ENCODE peak calls at places on chromosomes 1 and 21, in ten cellular contexts. One of them, this sample, is unnamed.

GRCh38 chr1:100860397-100860991 is 34.1 kb downstream of the EXTL2 start:
- DNase-seq in HuH-7.5: no peak
- DNase-seq in NCI-H2171: peak; percentile 25
- DNase-seq in CD4-positive, alpha-beta memory T cell: no peak
- DNase-seq in COR-L47: no peak
- DNase-seq in EH: peak; percentile 76
- DNase-seq in colonic mucosa: no peak
- DNase-seq in stimulated activated naive CD8-positive, alpha-beta T cell treated with anti-CD3 and anti-CD28 coated beads, Interleukin-15, Interleukin-2, amounts not matched to agents 100 U/mL and 50 U/mL, for 24 hours: no peak
- DNase-seq in cardiac fibroblast: peak; percentile 72
- DNase-seq in glutamatergic neuron: no peak
- DNase-seq in this sample: peak; percentile 56

GRCh38 chr1:206631085-206631509 is 4.2 kb upstream of the DYRK3 start:
- DNase-seq in HuH-7.5: peak; percentile 33
- DNase-seq in NCI-H2171: peak; percentile 89
- DNase-seq in CD4-positive, alpha-beta memory T cell: no peak
- DNase-seq in COR-L47: peak; percentile 89
- DNase-seq in EH: peak; percentile 86
- DNase-seq in colonic mucosa: peak; percentile 59
- DNase-seq in stimulated activated naive CD8-positive, alpha-beta T cell treated with anti-CD3 and anti-CD28 coated beads, Interleukin-15, Interleukin-2, amounts not matched to agents 100 U/mL and 50 U/mL, for 24 hours: peak; percentile 35
- DNase-seq in cardiac fibroblast: peak; percentile 96
- DNase-seq in glutamatergic neuron: peak; percentile 58
- DNase-seq in this sample: peak; percentile 92

GRCh38 chr1:203996126-203996525 is 76.8 kb upstream of the SOX13 start:
- DNase-seq in HuH-7.5: peak; percentile 13
- DNase-seq in NCI-H2171: no peak
- DNase-seq in CD4-positive, alpha-beta memory T cell: no peak
- DNase-seq in COR-L47: peak; percentile 43
- DNase-seq in EH: peak; percentile 6
- DNase-seq in colonic mucosa: no peak
- DNase-seq in stimulated activated naive CD8-positive, alpha-beta T cell treated with anti-CD3 and anti-CD28 coated beads, Interleukin-15, Interleukin-2, amounts not matched to agents 100 U/mL and 50 U/mL, for 24 hours: no peak
- DNase-seq in cardiac fibroblast: peak; percentile 14
- DNase-seq in glutamatergic neuron: no peak
- DNase-seq in this sample: peak; percentile 95

GRCh38 chr1:5747428-5748285 is 244.6 kb downstream of the NPHP4 start:
- DNase-seq in HuH-7.5: no peak
- DNase-seq in NCI-H2171: no peak
- DNase-seq in CD4-positive, alpha-beta memory T cell: no peak
- DNase-seq in COR-L47: no peak
- DNase-seq in EH: no peak
- DNase-seq in colonic mucosa: no peak
- DNase-seq in stimulated activated naive CD8-positive, alpha-beta T cell treated with anti-CD3 and anti-CD28 coated beads, Interleukin-15, Interleukin-2, amounts not matched to agents 100 U/mL and 50 U/mL, for 24 hours: no peak
- DNase-seq in cardiac fibroblast: no peak
- DNase-seq in glutamatergic neuron: no peak
- DNase-seq in this sample: peak; percentile 36

GRCh38 chr1:233112184-233113008 is 162.0 kb downstream of the NTPCR start:
- DNase-seq in HuH-7.5: no peak
- DNase-seq in NCI-H2171: no peak
- DNase-seq in CD4-positive, alpha-beta memory T cell: no peak
- DNase-seq in COR-L47: no peak
- DNase-seq in EH: peak; percentile 7
- DNase-seq in colonic mucosa: no peak
- DNase-seq in stimulated activated naive CD8-positive, alpha-beta T cell treated with anti-CD3 and anti-CD28 coated beads, Interleukin-15, Interleukin-2, amounts not matched to agents 100 U/mL and 50 U/mL, for 24 hours: no peak
- DNase-seq in cardiac fibroblast: peak; percentile 53
- DNase-seq in glutamatergic neuron: no peak
- DNase-seq in this sample: peak; percentile 18

GRCh38 chr1:150210086-150210485 is 25.8 kb downstream of the ANP32E start:
- DNase-seq in HuH-7.5: no peak
- DNase-seq in NCI-H2171: peak; percentile 9
- DNase-seq in CD4-positive, alpha-beta memory T cell: no peak
- DNase-seq in COR-L47: no peak
- DNase-seq in EH: no peak
- DNase-seq in colonic mucosa: no peak
- DNase-seq in stimulated activated naive CD8-positive, alpha-beta T cell treated with anti-CD3 and anti-CD28 coated beads, Interleukin-15, Interleukin-2, amounts not matched to agents 100 U/mL and 50 U/mL, for 24 hours: no peak
- DNase-seq in cardiac fibroblast: no peak
- DNase-seq in glutamatergic neuron: no peak
- DNase-seq in this sample: no peak

GRCh38 chr1:84698151-84698651 is 7.9 kb upstream of the SSX2IP start:
- DNase-seq in HuH-7.5: no peak
- DNase-seq in NCI-H2171: no peak
- DNase-seq in CD4-positive, alpha-beta memory T cell: no peak
- DNase-seq in COR-L47: no peak
- DNase-seq in EH: peak; percentile 93
- DNase-seq in colonic mucosa: no peak
- DNase-seq in stimulated activated naive CD8-positive, alpha-beta T cell treated with anti-CD3 and anti-CD28 coated beads, Interleukin-15, Interleukin-2, amounts not matched to agents 100 U/mL and 50 U/mL, for 24 hours: no peak
- DNase-seq in cardiac fibroblast: peak; percentile 89
- DNase-seq in glutamatergic neuron: no peak
- DNase-seq in this sample: no peak

GRCh38 chr1:236315092-236315491 is 33.3 kb upstream of the ERO1B start:
- DNase-seq in HuH-7.5: no peak
- DNase-seq in NCI-H2171: no peak
- DNase-seq in CD4-positive, alpha-beta memory T cell: no peak
- DNase-seq in COR-L47: no peak
- DNase-seq in EH: no peak
- DNase-seq in colonic mucosa: no peak
- DNase-seq in stimulated activated naive CD8-positive, alpha-beta T cell treated with anti-CD3 and anti-CD28 coated beads, Interleukin-15, Interleukin-2, amounts not matched to agents 100 U/mL and 50 U/mL, for 24 hours: no peak
- DNase-seq in cardiac fibroblast: no peak
- DNase-seq in glutamatergic neuron: no peak
- DNase-seq in this sample: no peak

GRCh38 chr1:19860418-19860817 is 21.8 kb upstream of the OTUD3 start:
- DNase-seq in HuH-7.5: no peak
- DNase-seq in NCI-H2171: no peak
- DNase-seq in CD4-positive, alpha-beta memory T cell: no peak
- DNase-seq in COR-L47: no peak
- DNase-seq in EH: peak; percentile 26
- DNase-seq in colonic mucosa: peak; percentile 74
- DNase-seq in stimulated activated naive CD8-positive, alpha-beta T cell treated with anti-CD3 and anti-CD28 coated beads, Interleukin-15, Interleukin-2, amounts not matched to agents 100 U/mL and 50 U/mL, for 24 hours: no peak
- DNase-seq in cardiac fibroblast: no peak
- DNase-seq in glutamatergic neuron: no peak
- DNase-seq in this sample: no peak

GRCh38 chr1:201750120-201750519 is 78.8 kb upstream of the IPO9 start:
- DNase-seq in HuH-7.5: no peak
- DNase-seq in NCI-H2171: no peak
- DNase-seq in CD4-positive, alpha-beta memory T cell: no peak
- DNase-seq in COR-L47: no peak
- DNase-seq in EH: peak; percentile 54
- DNase-seq in colonic mucosa: no peak
- DNase-seq in stimulated activated naive CD8-positive, alpha-beta T cell treated with anti-CD3 and anti-CD28 coated beads, Interleukin-15, Interleukin-2, amounts not matched to agents 100 U/mL and 50 U/mL, for 24 hours: no peak
- DNase-seq in cardiac fibroblast: no peak
- DNase-seq in glutamatergic neuron: no peak
- DNase-seq in this sample: no peak

GRCh38 chr21:16667395-16667794 is 845.4 kb upstream of the CXADR start:
- DNase-seq in HuH-7.5: no peak
- DNase-seq in NCI-H2171: no peak
- DNase-seq in CD4-positive, alpha-beta memory T cell: no peak
- DNase-seq in COR-L47: no peak
- DNase-seq in EH: no peak
- DNase-seq in colonic mucosa: no peak
- DNase-seq in stimulated activated naive CD8-positive, alpha-beta T cell treated with anti-CD3 and anti-CD28 coated beads, Interleukin-15, Interleukin-2, amounts not matched to agents 100 U/mL and 50 U/mL, for 24 hours: no peak
- DNase-seq in cardiac fibroblast: peak; percentile 6
- DNase-seq in glutamatergic neuron: no peak
- DNase-seq in this sample: no peak

GRCh38 chr1:93081716-93082115 is 2.6 kb downstream of the MTF2 start:
- DNase-seq in HuH-7.5: no peak
- DNase-seq in NCI-H2171: no peak
- DNase-seq in CD4-positive, alpha-beta memory T cell: no peak
- DNase-seq in COR-L47: no peak
- DNase-seq in EH: peak; percentile 89
- DNase-seq in colonic mucosa: no peak
- DNase-seq in stimulated activated naive CD8-positive, alpha-beta T cell treated with anti-CD3 and anti-CD28 coated beads, Interleukin-15, Interleukin-2, amounts not matched to agents 100 U/mL and 50 U/mL, for 24 hours: no peak
- DNase-seq in cardiac fibroblast: peak; percentile 85
- DNase-seq in glutamatergic neuron: no peak
- DNase-seq in this sample: peak; percentile 17

GRCh38 chr1:209768354-209768774 is 12.5 kb downstream of the TRAF3IP3 start:
- DNase-seq in HuH-7.5: no peak
- DNase-seq in NCI-H2171: no peak
- DNase-seq in CD4-positive, alpha-beta memory T cell: peak; percentile 87
- DNase-seq in COR-L47: no peak
- DNase-seq in EH: no peak
- DNase-seq in colonic mucosa: peak; percentile 37
- DNase-seq in stimulated activated naive CD8-positive, alpha-beta T cell treated with anti-CD3 and anti-CD28 coated beads, Interleukin-15, Interleukin-2, amounts not matched to agents 100 U/mL and 50 U/mL, for 24 hours: peak; percentile 81
- DNase-seq in cardiac fibroblast: no peak
- DNase-seq in glutamatergic neuron: no peak
- DNase-seq in this sample: no peak

GRCh38 chr1:210236386-210236839 is 3.8 kb downstream of the SERTAD4 start:
- DNase-seq in HuH-7.5: no peak
- DNase-seq in NCI-H2171: no peak
- DNase-seq in CD4-positive, alpha-beta memory T cell: no peak
- DNase-seq in COR-L47: no peak
- DNase-seq in EH: no peak
- DNase-seq in colonic mucosa: no peak
- DNase-seq in stimulated activated naive CD8-positive, alpha-beta T cell treated with anti-CD3 and anti-CD28 coated beads, Interleukin-15, Interleukin-2, amounts not matched to agents 100 U/mL and 50 U/mL, for 24 hours: no peak
- DNase-seq in cardiac fibroblast: peak; percentile 24
- DNase-seq in glutamatergic neuron: no peak
- DNase-seq in this sample: peak; percentile 26

GRCh38 chr1:37989381-37989930 is 366 bp downstream of the SF3A3 start:
- DNase-seq in HuH-7.5: peak; percentile 34
- DNase-seq in NCI-H2171: no peak
- DNase-seq in CD4-positive, alpha-beta memory T cell: no peak
- DNase-seq in COR-L47: peak; percentile 35
- DNase-seq in EH: peak; percentile 59
- DNase-seq in colonic mucosa: peak; percentile 57
- DNase-seq in stimulated activated naive CD8-positive, alpha-beta T cell treated with anti-CD3 and anti-CD28 coated beads, Interleukin-15, Interleukin-2, amounts not matched to agents 100 U/mL and 50 U/mL, for 24 hours: peak; percentile 45
- DNase-seq in cardiac fibroblast: peak; percentile 22
- DNase-seq in glutamatergic neuron: peak; percentile 62
- DNase-seq in this sample: peak; percentile 47

GRCh38 chr1:235703516-235703915 is 53.9 kb upstream of the GNG4 start:
- DNase-seq in HuH-7.5: no peak
- DNase-seq in NCI-H2171: no peak
- DNase-seq in CD4-positive, alpha-beta memory T cell: no peak
- DNase-seq in COR-L47: no peak
- DNase-seq in EH: peak; percentile 71
- DNase-seq in colonic mucosa: no peak
- DNase-seq in stimulated activated naive CD8-positive, alpha-beta T cell treated with anti-CD3 and anti-CD28 coated beads, Interleukin-15, Interleukin-2, amounts not matched to agents 100 U/mL and 50 U/mL, for 24 hours: no peak
- DNase-seq in cardiac fibroblast: peak; percentile 39
- DNase-seq in glutamatergic neuron: no peak
- DNase-seq in this sample: no peak

GRCh38 chr1:66316464-66317155 is 217.3 kb upstream of the SGIP1 start:
- DNase-seq in HuH-7.5: no peak
- DNase-seq in NCI-H2171: no peak
- DNase-seq in CD4-positive, alpha-beta memory T cell: no peak
- DNase-seq in COR-L47: no peak
- DNase-seq in EH: no peak
- DNase-seq in colonic mucosa: no peak
- DNase-seq in stimulated activated naive CD8-positive, alpha-beta T cell treated with anti-CD3 and anti-CD28 coated beads, Interleukin-15, Interleukin-2, amounts not matched to agents 100 U/mL and 50 U/mL, for 24 hours: no peak
- DNase-seq in cardiac fibroblast: peak; percentile 77
- DNase-seq in glutamatergic neuron: no peak
- DNase-seq in this sample: no peak

GRCh38 chr1:172637522-172637921 is 21.4 kb upstream of the FASLG start:
- DNase-seq in HuH-7.5: no peak
- DNase-seq in NCI-H2171: no peak
- DNase-seq in CD4-positive, alpha-beta memory T cell: no peak
- DNase-seq in COR-L47: no peak
- DNase-seq in EH: peak; percentile 87
- DNase-seq in colonic mucosa: no peak
- DNase-seq in stimulated activated naive CD8-positive, alpha-beta T cell treated with anti-CD3 and anti-CD28 coated beads, Interleukin-15, Interleukin-2, amounts not matched to agents 100 U/mL and 50 U/mL, for 24 hours: peak; percentile 50
- DNase-seq in cardiac fibroblast: peak; percentile 76
- DNase-seq in glutamatergic neuron: no peak
- DNase-seq in this sample: no peak

This sample was measured in left kidney.